ENCODE peak calls at places on chromosome 1, in eight cellular contexts. One of them, this sample, is unnamed.

GRCh38 chr1:160656737-160657476 is 10.1 kb upstream of the SLAMF1 start:
- DNase-seq in fibroblast of pulmonary artery: no peak
- DNase-seq in OCI-LY7: no peak
- DNase-seq in dorsolateral prefrontal cortex: no peak
- DNase-seq in GM06990: no peak
- DNase-seq in breast epithelium: no peak
- DNase-seq in HFF-Myc: no peak
- DNase-seq in lower lobe of right lung: no peak
- DNase-seq in this sample: peak

GRCh38 chr1:91161166-91161565 is 139.3 kb upstream of the ZNF644 start:
- DNase-seq in dorsolateral prefrontal cortex: no peak
- DNase-seq in GM06990: no peak
- DNase-seq in HFF-Myc: no peak
- DNase-seq in lower lobe of right lung: no peak
- DNase-seq in OCI-LY7: no peak
- DNase-seq in fibroblast of pulmonary artery: no peak
- DNase-seq in breast epithelium: no peak
- DNase-seq in this sample: no peak

GRCh38 chr1:59814180-59814900 is 409 bp upstream of the HOOK1 start:
- DNase-seq in lower lobe of right lung: peak
- DNase-seq in GM06990: peak
- DNase-seq in breast epithelium: peak
- DNase-seq in HFF-Myc: no peak
- DNase-seq in dorsolateral prefrontal cortex: peak
- DNase-seq in fibroblast of pulmonary artery: no peak
- DNase-seq in OCI-LY7: no peak
- DNase-seq in this sample: peak

GRCh38 chr1:5744911-5745431 is 247.3 kb downstream of the NPHP4 start:
- DNase-seq in OCI-LY7: no peak
- DNase-seq in fibroblast of pulmonary artery: no peak
- DNase-seq in HFF-Myc: no peak
- DNase-seq in GM06990: no peak
- DNase-seq in dorsolateral prefrontal cortex: peak
- DNase-seq in lower lobe of right lung: peak
- DNase-seq in breast epithelium: peak
- DNase-seq in this sample: no peak

GRCh38 chr1:247895163-247895637 is at the start of gene OR2W3:
- DNase-seq in breast epithelium: no peak
- DNase-seq in fibroblast of pulmonary artery: no peak
- DNase-seq in HFF-Myc: no peak
- DNase-seq in OCI-LY7: no peak
- DNase-seq in GM06990: no peak
- DNase-seq in dorsolateral prefrontal cortex: no peak
- DNase-seq in lower lobe of right lung: no peak
- DNase-seq in this sample: no peak

GRCh38 chr1:219703240-219703639 is 90.3 kb upstream of the ZC3H11B start:
- DNase-seq in HFF-Myc: no peak
- DNase-seq in OCI-LY7: no peak
- DNase-seq in fibroblast of pulmonary artery: no peak
- DNase-seq in GM06990: no peak
- DNase-seq in lower lobe of right lung: no peak
- DNase-seq in breast epithelium: no peak
- DNase-seq in dorsolateral prefrontal cortex: no peak
- DNase-seq in this sample: no peak

GRCh38 chr1:228084325-228084724 is 1.8 kb downstream of the ARF1 start:
- DNase-seq in HFF-Myc: no peak
- DNase-seq in fibroblast of pulmonary artery: peak
- DNase-seq in breast epithelium: no peak
- DNase-seq in OCI-LY7: no peak
- DNase-seq in GM06990: no peak
- DNase-seq in lower lobe of right lung: peak
- DNase-seq in dorsolateral prefrontal cortex: peak
- DNase-seq in this sample: peak

GRCh38 chr1:152495066-152495675 is 15.4 kb upstream of the LCE5A start:
- DNase-seq in GM06990: no peak
- DNase-seq in HFF-Myc: no peak
- DNase-seq in breast epithelium: no peak
- DNase-seq in lower lobe of right lung: no peak
- DNase-seq in OCI-LY7: no peak
- DNase-seq in dorsolateral prefrontal cortex: no peak
- DNase-seq in fibroblast of pulmonary artery: peak
- DNase-seq in this sample: peak

GRCh38 chr1:177897601-177898376 is 72.1 kb downstream of the SEC16B start:
- DNase-seq in breast epithelium: no peak
- DNase-seq in OCI-LY7: no peak
- DNase-seq in dorsolateral prefrontal cortex: no peak
- DNase-seq in GM06990: no peak
- DNase-seq in lower lobe of right lung: no peak
- DNase-seq in HFF-Myc: no peak
- DNase-seq in fibroblast of pulmonary artery: no peak
- DNase-seq in this sample: no peak

GRCh38 chr1:160834945-160835565 is 27.6 kb downstream of the CD244 start:
- DNase-seq in dorsolateral prefrontal cortex: no peak
- DNase-seq in breast epithelium: no peak
- DNase-seq in OCI-LY7: peak
- DNase-seq in HFF-Myc: no peak
- DNase-seq in fibroblast of pulmonary artery: peak
- DNase-seq in GM06990: no peak
- DNase-seq in lower lobe of right lung: no peak
- DNase-seq in this sample: peak

GRCh38 chr1:35769759-35770446 is at the start of gene CLSPN:
- DNase-seq in OCI-LY7: peak
- DNase-seq in dorsolateral prefrontal cortex: peak
- DNase-seq in fibroblast of pulmonary artery: peak
- DNase-seq in breast epithelium: peak
- DNase-seq in lower lobe of right lung: peak
- DNase-seq in GM06990: peak
- DNase-seq in HFF-Myc: peak
- DNase-seq in this sample: peak

GRCh38 chr1:246795906-246796694 is 71.9 kb downstream of the SCCPDH start:
- DNase-seq in lower lobe of right lung: no peak
- DNase-seq in fibroblast of pulmonary artery: no peak
- DNase-seq in HFF-Myc: no peak
- DNase-seq in dorsolateral prefrontal cortex: no peak
- DNase-seq in GM06990: no peak
- DNase-seq in breast epithelium: no peak
- DNase-seq in OCI-LY7: no peak
- DNase-seq in this sample: no peak

GRCh38 chr1:102970496-102971078 is 137.7 kb downstream of the COL11A1 start:
- DNase-seq in dorsolateral prefrontal cortex: no peak
- DNase-seq in lower lobe of right lung: no peak
- DNase-seq in fibroblast of pulmonary artery: peak
- DNase-seq in GM06990: peak
- DNase-seq in HFF-Myc: peak
- DNase-seq in breast epithelium: no peak
- DNase-seq in OCI-LY7: peak
- DNase-seq in this sample: peak

GRCh38 chr1:6259491-6260362 is 1.2 kb downstream of the GPR153 start:
- DNase-seq in GM06990: peak
- DNase-seq in lower lobe of right lung: peak
- DNase-seq in fibroblast of pulmonary artery: peak
- DNase-seq in breast epithelium: peak
- DNase-seq in OCI-LY7: peak
- DNase-seq in dorsolateral prefrontal cortex: peak
- DNase-seq in HFF-Myc: no peak
- DNase-seq in this sample: peak

GRCh38 chr1:153422450-153423068 is 6.2 kb downstream of the S100A7A start:
- DNase-seq in OCI-LY7: peak
- DNase-seq in lower lobe of right lung: peak
- DNase-seq in fibroblast of pulmonary artery: peak
- DNase-seq in dorsolateral prefrontal cortex: no peak
- DNase-seq in GM06990: no peak
- DNase-seq in breast epithelium: no peak
- DNase-seq in HFF-Myc: peak
- DNase-seq in this sample: peak

GRCh38 chr1:59314776-59315528 is 18.1 kb downstream of the FGGY start:
- DNase-seq in fibroblast of pulmonary artery: no peak
- DNase-seq in lower lobe of right lung: no peak
- DNase-seq in OCI-LY7: no peak
- DNase-seq in dorsolateral prefrontal cortex: no peak
- DNase-seq in breast epithelium: no peak
- DNase-seq in GM06990: no peak
- DNase-seq in HFF-Myc: no peak
- DNase-seq in this sample: no peak

GRCh38 chr1:16020325-16020724 is 1.5 kb upstream of the CLCNKA start:
- DNase-seq in OCI-LY7: no peak
- DNase-seq in HFF-Myc: no peak
- DNase-seq in fibroblast of pulmonary artery: no peak
- DNase-seq in breast epithelium: no peak
- DNase-seq in lower lobe of right lung: no peak
- DNase-seq in dorsolateral prefrontal cortex: no peak
- DNase-seq in GM06990: no peak
- DNase-seq in this sample: no peak

GRCh38 chr1:92587445-92587844 is 100.7 kb upstream of the GFI1 start:
- DNase-seq in HFF-Myc: no peak
- DNase-seq in OCI-LY7: no peak
- DNase-seq in dorsolateral prefrontal cortex: no peak
- DNase-seq in breast epithelium: no peak
- DNase-seq in lower lobe of right lung: no peak
- DNase-seq in fibroblast of pulmonary artery: no peak
- DNase-seq in GM06990: peak
- DNase-seq in this sample: peak

GRCh38 chr1:234722267-234722704 is 112.3 kb upstream of the IRF2BP2 start:
- DNase-seq in HFF-Myc: peak
- DNase-seq in lower lobe of right lung: no peak
- DNase-seq in dorsolateral prefrontal cortex: no peak
- DNase-seq in breast epithelium: no peak
- DNase-seq in fibroblast of pulmonary artery: no peak
- DNase-seq in GM06990: no peak
- DNase-seq in OCI-LY7: no peak
- DNase-seq in this sample: no peak
- H3K4me3 ChIP-seq in HFF-Myc: peak
- H3K4me3 ChIP-seq in lower lobe of right lung: no peak
- H3K4me3 ChIP-seq in dorsolateral prefrontal cortex: no peak
- H3K4me3 ChIP-seq in breast epithelium: no peak
- H3K4me3 ChIP-seq in fibroblast of pulmonary artery: peak
- H3K4me3 ChIP-seq in GM06990: no peak
- H3K4me3 ChIP-seq in OCI-LY7: no peak
- H3K4me3 ChIP-seq in this sample: no peak

DNA sequence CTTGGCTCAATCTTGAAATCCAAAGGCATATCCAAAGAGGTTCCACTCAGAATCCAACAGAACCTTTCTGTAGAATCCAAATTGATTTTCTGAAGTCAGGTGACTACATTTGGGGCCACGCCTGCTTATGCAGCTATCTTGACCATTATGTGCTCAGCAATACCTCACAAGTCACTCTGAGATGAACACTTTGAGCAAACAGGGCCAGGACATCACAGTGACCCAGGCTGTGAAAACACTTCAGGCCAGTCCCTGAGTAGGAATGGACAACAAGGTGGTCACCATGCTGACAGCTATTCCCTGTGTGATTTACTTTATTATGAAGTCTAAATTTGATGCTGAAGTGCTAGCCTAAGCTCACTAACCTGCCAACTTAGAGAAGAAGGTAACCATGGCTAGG is at the start of gene AKNAD1:
- DNase-seq in GM06990: no peak
- DNase-seq in OCI-LY7: no peak
- DNase-seq in dorsolateral prefrontal cortex: no peak
- DNase-seq in fibroblast of pulmonary artery: no peak
- DNase-seq in lower lobe of right lung: no peak
- DNase-seq in HFF-Myc: no peak
- DNase-seq in breast epithelium: no peak
- DNase-seq in this sample: no peak
- H3K4me3 ChIP-seq in GM06990: no peak
- H3K4me3 ChIP-seq in OCI-LY7: no peak
- H3K4me3 ChIP-seq in dorsolateral prefrontal cortex: no peak
- H3K4me3 ChIP-seq in fibroblast of pulmonary artery: no peak
- H3K4me3 ChIP-seq in lower lobe of right lung: no peak
- H3K4me3 ChIP-seq in HFF-Myc: no peak
- H3K4me3 ChIP-seq in breast epithelium: no peak
- H3K4me3 ChIP-seq in this sample: no peak

GRCh38 chr1:18922319-18922726 is 20.0 kb upstream of the ALDH4A1 start:
- DNase-seq in lower lobe of right lung: peak
- DNase-seq in HFF-Myc: no peak
- DNase-seq in GM06990: no peak
- DNase-seq in fibroblast of pulmonary artery: peak
- DNase-seq in dorsolateral prefrontal cortex: peak
- DNase-seq in OCI-LY7: no peak
- DNase-seq in breast epithelium: peak
- DNase-seq in this sample: no peak
- H3K4me3 ChIP-seq in lower lobe of right lung: no peak
- H3K4me3 ChIP-seq in HFF-Myc: no peak
- H3K4me3 ChIP-seq in GM06990: no peak
- H3K4me3 ChIP-seq in fibroblast of pulmonary artery: no peak
- H3K4me3 ChIP-seq in dorsolateral prefrontal cortex: peak
- H3K4me3 ChIP-seq in OCI-LY7: no peak
- H3K4me3 ChIP-seq in breast epithelium: no peak
- H3K4me3 ChIP-seq in this sample: no peak

GRCh38 chr1:43706598-43707190 is 642 bp upstream of the ST3GAL3 start:
- DNase-seq in breast epithelium: no peak
- DNase-seq in lower lobe of right lung: no peak
- DNase-seq in GM06990: no peak
- DNase-seq in fibroblast of pulmonary artery: no peak
- DNase-seq in HFF-Myc: no peak
- DNase-seq in dorsolateral prefrontal cortex: no peak
- DNase-seq in OCI-LY7: peak
- DNase-seq in this sample: peak

GRCh38 chr1:43707191-43708005 is at the start of gene ST3GAL3:
- DNase-seq in lower lobe of right lung: peak
- DNase-seq in dorsolateral prefrontal cortex: peak
- DNase-seq in breast epithelium: peak
- DNase-seq in fibroblast of pulmonary artery: peak
- DNase-seq in HFF-Myc: peak
- DNase-seq in OCI-LY7: peak
- DNase-seq in GM06990: peak
- DNase-seq in this sample: peak

GRCh38 chr1:43705334-43705733 is 2.0 kb upstream of the ST3GAL3 start:
- DNase-seq in lower lobe of right lung: no peak
- DNase-seq in OCI-LY7: peak
- DNase-seq in HFF-Myc: no peak
- DNase-seq in breast epithelium: no peak
- DNase-seq in fibroblast of pulmonary artery: no peak
- DNase-seq in dorsolateral prefrontal cortex: no peak
- DNase-seq in GM06990: peak
- DNase-seq in this sample: no peak

GRCh38 chr1:43704838-43705237 is 2.5 kb upstream of the ST3GAL3 start:
- DNase-seq in fibroblast of pulmonary artery: peak
- DNase-seq in OCI-LY7: peak
- DNase-seq in breast epithelium: peak
- DNase-seq in HFF-Myc: no peak
- DNase-seq in GM06990: no peak
- DNase-seq in dorsolateral prefrontal cortex: peak
- DNase-seq in lower lobe of right lung: no peak
- DNase-seq in this sample: peak

DNA sequence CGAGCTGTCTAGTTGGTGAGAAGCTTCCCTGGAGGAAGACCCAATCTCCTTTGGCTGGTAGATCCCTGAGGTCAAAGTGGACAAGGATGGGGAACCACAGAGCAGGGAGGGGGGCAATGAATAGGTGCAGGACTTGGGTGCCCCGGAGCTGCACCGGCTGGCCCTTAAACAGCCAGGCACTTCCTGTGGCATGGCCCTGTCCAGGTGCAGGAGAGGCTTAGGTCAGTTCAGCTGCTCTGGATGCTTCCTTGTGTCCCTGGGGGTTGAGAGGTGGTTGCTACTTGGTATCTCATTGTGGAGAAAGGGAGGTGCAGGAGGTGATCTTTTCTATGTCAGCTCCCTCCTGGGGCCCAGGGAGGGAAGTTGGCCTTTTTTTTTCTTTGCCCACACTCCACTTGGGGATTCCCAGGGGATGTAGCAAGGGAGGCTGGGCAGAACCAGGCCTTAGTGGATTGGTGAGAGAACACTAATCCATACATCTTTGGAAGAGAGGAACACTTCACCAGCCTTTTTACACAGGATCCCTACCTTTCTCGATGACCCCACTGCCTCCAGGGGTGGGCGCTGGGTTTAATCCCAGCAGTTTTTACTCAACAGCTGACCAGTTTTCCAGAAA is 1.2 kb upstream of the ST3GAL3 start:
- DNase-seq in dorsolateral prefrontal cortex: no peak
- DNase-seq in fibroblast of pulmonary artery: no peak
- DNase-seq in lower lobe of right lung: no peak
- DNase-seq in breast epithelium: no peak
- DNase-seq in HFF-Myc: no peak
- DNase-seq in OCI-LY7: peak
- DNase-seq in GM06990: peak
- DNase-seq in this sample: peak
- H3K4me3 ChIP-seq in dorsolateral prefrontal cortex: peak
- H3K4me3 ChIP-seq in fibroblast of pulmonary artery: no peak
- H3K4me3 ChIP-seq in lower lobe of right lung: no peak
- H3K4me3 ChIP-seq in breast epithelium: no peak
- H3K4me3 ChIP-seq in HFF-Myc: peak
- H3K4me3 ChIP-seq in OCI-LY7: peak
- H3K4me3 ChIP-seq in GM06990: peak
- H3K4me3 ChIP-seq in this sample: peak

This sample was measured in GM12865.